ENCODE peak calls at places on chromosome 1, in ten cellular contexts. Z is GM10248, L is endothelial cell, R is transverse colon, N is cardiac fibroblast, S is mesenchymal stem cell, Y is amniotic stem cell, V is tibial nerve, D is A172, K is pancreas. G is an unnamed sample.

GRCh38 chr1:8510041-8510823 is 192.3 kb downstream of the SLC45A1 start:
- DNase-seq in Z (peak), L (no peak), R (peak), N (peak), S (peak), Y (peak), V (no peak), D (no peak), K (no peak), G (peak)

GRCh38 chr1:207021139-207021861 is 11.3 kb downstream of the C1orf116 start:
- DNase-seq in Z (no peak), L (no peak), R (no peak), N (peak), S (no peak), Y (no peak), V (no peak), D (no peak), K (no peak), G (no peak)

GRCh38 chr1:100252901-100253300 is 3.3 kb upstream of the DBT start:
- DNase-seq in Z (no peak), L (no peak), R (no peak), N (no peak), S (no peak), Y (no peak), V (no peak), D (no peak), K (no peak), G (no peak)

GRCh38 chr1:3206696-3207095 is 137.7 kb downstream of the PRDM16 start:
- DNase-seq in Z (no peak), L (no peak), R (no peak), N (no peak), S (no peak), Y (no peak), V (no peak), D (no peak), K (peak), G (no peak)

GRCh38 chr1:160143695-160144094 is 7.7 kb upstream of the ATP1A4 start:
- DNase-seq in Z (no peak), L (no peak), R (no peak), N (no peak), S (no peak), Y (no peak), V (no peak), D (no peak), K (no peak), G (no peak)

GRCh38 chr1:58443986-58444603 is 102.4 kb downstream of the OMA1 start:
- DNase-seq in Z (no peak), L (no peak), R (no peak), N (no peak), S (no peak), Y (no peak), V (no peak), D (no peak), K (no peak), G (no peak)

GRCh38 chr1:225896937-225897549 is 8.1 kb upstream of the LEFTY1 start:
- DNase-seq in Z (peak), L (no peak), R (peak), N (no peak), S (peak), Y (no peak), V (no peak), D (peak), K (peak), G (no peak)

GRCh38 chr1:67735806-67736627 is 51.0 kb downstream of the GADD45A start:
- DNase-seq in Z (peak), L (no peak), R (peak), N (peak), S (peak), Y (peak), V (peak), D (peak), K (peak), G (peak)

GRCh38 chr1:243550276-243550675 is 294.4 kb downstream of the SDCCAG8 start:
- DNase-seq in Z (no peak), L (no peak), R (no peak), N (peak), S (peak), Y (no peak), V (no peak), D (no peak), K (no peak), G (peak)

GRCh38 chr1:185375583-185375982 is 58.5 kb upstream of the IVNS1ABP start:
- DNase-seq in Z (no peak), L (no peak), R (no peak), N (peak), S (no peak), Y (no peak), V (no peak), D (peak), K (no peak), G (no peak)

GRCh38 chr1:172167801-172168596 is 252.5 kb upstream of the C1orf105 start:
- DNase-seq in Z (no peak), L (no peak), R (no peak), N (peak), S (peak), Y (no peak), V (no peak), D (peak), K (no peak), G (peak)

GRCh38 chr1:94209425-94209824 is 28.0 kb downstream of the ARHGAP29 start:
- DNase-seq in Z (no peak), L (no peak), R (no peak), N (peak), S (no peak), Y (no peak), V (no peak), D (no peak), K (no peak), G (peak)

GRCh38 chr1:214579183-214579582 is 23.8 kb upstream of the CENPF start:
- DNase-seq in Z (no peak), L (no peak), R (no peak), N (no peak), S (no peak), Y (no peak), V (no peak), D (no peak), K (no peak), G (no peak)

GRCh38 chr1:1204998-1205768 is 1.2 kb downstream of the TNFRSF18 start:
- DNase-seq in Z (no peak), L (peak), R (peak), N (no peak), S (no peak), Y (no peak), V (no peak), D (no peak), K (no peak), G (no peak)

GRCh38 chr1:10117865-10118264 is 85.1 kb downstream of the UBE4B start:
- DNase-seq in Z (no peak), L (no peak), R (no peak), N (no peak), S (peak), Y (no peak), V (no peak), D (peak), K (no peak), G (peak)

GRCh38 chr1:242225770-242226573 is 227.1 kb upstream of the MAP1LC3C start:
- DNase-seq in Z (no peak), L (no peak), R (no peak), N (no peak), S (no peak), Y (no peak), V (no peak), D (peak), K (no peak), G (no peak)

GRCh38 chr1:98049370-98050115 is 128.7 kb upstream of the DPYD start:
- DNase-seq in Z (no peak), L (no peak), R (no peak), N (peak), S (no peak), Y (no peak), V (no peak), D (no peak), K (no peak), G (no peak)

GRCh38 chr1:961132-961652 is 808 bp downstream of the KLHL17 start:
- DNase-seq in Z (no peak), L (no peak), R (no peak), N (no peak), S (no peak), Y (no peak), V (no peak), D (no peak), K (no peak), G (no peak)

GRCh38 chr1:28417441-28418277 is 48.1 kb downstream of the PHACTR4 start:
- DNase-seq in Z (no peak), L (no peak), R (no peak), N (peak), S (peak), Y (peak), V (no peak), D (peak), K (peak), G (peak)

GRCh38 chr1:81387446-81387845 is 413.3 kb upstream of the ADGRL2 start:
- DNase-seq in Z (no peak), L (no peak), R (no peak), N (no peak), S (no peak), Y (no peak), V (no peak), D (no peak), K (no peak), G (no peak)

GRCh38 chr1:229093258-229093540 is 177.7 kb upstream of the RAB4A start:
- DNase-seq in Z (no peak), L (no peak), R (no peak), N (no peak), S (no peak), Y (no peak), V (no peak), D (no peak), K (no peak), G (no peak)

GRCh38 chr1:70546726-70547125 is 135.7 kb downstream of the CTH start:
- DNase-seq in Z (no peak), L (no peak), R (no peak), N (no peak), S (no peak), Y (no peak), V (no peak), D (no peak), K (no peak), G (no peak)

GRCh38 chr1:166017395-166017794 is 149.4 kb downstream of the FAM78B start:
- DNase-seq in Z (no peak), L (peak), R (no peak), N (no peak), S (no peak), Y (no peak), V (no peak), D (no peak), K (no peak), G (no peak)